ENCODE peak calls at places on chromosomes 16 and 17, in five cellular contexts. R is effector memory CD4-positive, alpha-beta T cell; M is GM12878; V is ovary; Q is small intestine. B is an unnamed sample.

GRCh38 chr17:50358177-50358576 is 12.3 kb downstream of the XYLT2 start:
- DNase-seq in R (no peak), M (no peak), V (no peak), Q (no peak), B (no peak)

GRCh38 chr17:72631568-72631967 is 460.9 kb downstream of the SLC39A11 start:
- DNase-seq in R (no peak), M (no peak), V (no peak), Q (no peak), B (no peak)

GRCh38 chr16:57244767-57245471 is at the start of gene ARL2BP:
- DNase-seq in R (peak; percentile 94), M (peak; percentile 84), V (peak; percentile 97), Q (peak; percentile 98), B (peak; percentile 85)

GRCh38 chr16:50198802-50199410 is 45.8 kb downstream of the TENT4B start:
- DNase-seq in R (no peak), M (no peak), V (no peak), Q (peak; percentile 48), B (no peak)

GRCh38 chr16:7526736-7527135 is 194.1 kb downstream of the RBFOX1 start:
- DNase-seq in R (no peak), M (no peak), V (no peak), Q (no peak), B (no peak)

GRCh38 chr17:12624221-12624620 is 41.5 kb upstream of the MYOCD start:
- DNase-seq in R (no peak), M (no peak), V (no peak), Q (no peak), B (no peak)

GRCh38 chr17:78332991-78333390 is 26.9 kb downstream of the SOCS3 start:
- DNase-seq in R (no peak), M (no peak), V (no peak), Q (no peak), B (no peak)

GRCh38 chr16:60929-61878 is 7.6 kb downstream of the SNRNP25 start:
- DNase-seq in R (no peak), M (no peak), V (no peak), Q (no peak), B (no peak)

GRCh38 chr16:65697061-65697460 is 575.2 kb upstream of the CDH11 start:
- DNase-seq in R (no peak), M (no peak), V (no peak), Q (no peak), B (no peak)

GRCh38 chr17:4938670-4939553 is 934 bp downstream of the SLC25A11 start:
- DNase-seq in R (no peak), M (no peak), V (no peak), Q (peak; percentile 29), B (no peak)

GRCh38 chr16:23306199-23307100 is 4.3 kb downstream of the SCNN1B start:
- DNase-seq in R (no peak), M (no peak), V (no peak), Q (no peak), B (no peak)

GRCh38 chr16:84312783-84313382 is 18.2 kb downstream of the WFDC1 start:
- DNase-seq in R (no peak), M (no peak), V (no peak), Q (peak; percentile 84), B (no peak)

GRCh38 chr16:61665512-61665911 is 370.7 kb downstream of the CDH8 start:
- DNase-seq in R (no peak), M (no peak), V (no peak), Q (no peak), B (no peak)

GRCh38 chr17:79305376-79305775 is 230.8 kb downstream of the ENGASE start:
- DNase-seq in R (no peak), M (no peak), V (no peak), Q (no peak), B (no peak)

GRCh38 chr17:65198653-65199382 is 61.6 kb downstream of the RGS9 start:
- DNase-seq in R (no peak), M (peak; percentile 38), V (no peak), Q (peak; percentile 64), B (no peak)

GRCh38 chr16:1550696-1551095 is 17.2 kb downstream of the TMEM204 start:
- DNase-seq in R (no peak), M (no peak), V (no peak), Q (no peak), B (no peak)

GRCh38 chr16:70682239-70683145 is 3.4 kb downstream of the MTSS2 start:
- DNase-seq in R (no peak), M (no peak), V (no peak), Q (no peak), B (no peak)

GRCh38 chr17:45895304-45895968 is 1.1 kb downstream of the MAPT start:
- DNase-seq in R (no peak), M (no peak), V (no peak), Q (no peak), B (no peak)

GRCh38 chr17:78316115-78316866 is 43.6 kb downstream of the SOCS3 start:
- DNase-seq in R (no peak), M (no peak), V (no peak), Q (no peak), B (no peak)

GRCh38 chr16:85465328-85466307 is 147.5 kb upstream of the GSE1 start:
- DNase-seq in R (no peak), M (no peak), V (peak; percentile 81), Q (no peak), B (no peak)

GRCh38 chr16:12780467-12780866 is 23.2 kb downstream of the CPPED1 start:
- DNase-seq in R (no peak), M (no peak), V (no peak), Q (no peak), B (no peak)

GRCh38 chr17:74799097-74799496 is 23.0 kb upstream of the NAT9 start:
- DNase-seq in R (no peak), M (no peak), V (no peak), Q (no peak), B (no peak)

GRCh38 chr16:57480127-57480753 is 6.1 kb downstream of the DOK4 start:
- DNase-seq in R (no peak), M (no peak), V (peak; percentile 55), Q (peak; percentile 96), B (no peak)

GRCh38 chr17:51152766-51153209 is 571 bp upstream of the NME1 start:
- DNase-seq in R (no peak), M (no peak), V (peak; percentile 14), Q (no peak), B (no peak)

GRCh38 chr17:33033176-33033575 is 41.5 kb downstream of the SPACA3 start:
- DNase-seq in R (no peak), M (no peak), V (no peak), Q (no peak), B (no peak)

GRCh38 chr16:62225675-62226074 is 189.4 kb upstream of the CDH8 start:
- DNase-seq in R (no peak), M (peak; percentile 24), V (no peak), Q (peak; percentile 48), B (no peak)

GRCh38 chr17:28473542-28473941 is at the start of gene SLC13A2:
- DNase-seq in R (no peak), M (no peak), V (no peak), Q (peak; percentile 95), B (no peak)

GRCh38 chr16:27867122-27868110 is 196.1 kb downstream of the GSG1L start:
- DNase-seq in R (peak; percentile 4), M (no peak), V (no peak), Q (peak; percentile 48), B (no peak)

GRCh38 chr16:61921373-61921772 is 114.9 kb downstream of the CDH8 start:
- DNase-seq in R (no peak), M (no peak), V (no peak), Q (no peak), B (no peak)

GRCh38 chr17:60585887-60586286 is 14.1 kb upstream of the PPM1D start:
- DNase-seq in R (no peak), M (no peak), V (no peak), Q (no peak), B (no peak)

GRCh38 chr16:22192261-22193133 is 13.6 kb upstream of the EEF2K start:
- DNase-seq in R (peak; percentile 88), M (peak; percentile 85), V (peak; percentile 89), Q (peak; percentile 75), B (peak; percentile 39)

GRCh38 chr17:74192950-74193781 is 10.3 kb upstream of the RPL38 start:
- DNase-seq in R (no peak), M (no peak), V (no peak), Q (peak; percentile 82), B (no peak)

GRCh38 chr16:57867000-57867561 is 64.8 kb upstream of the KIFC3 start:
- DNase-seq in R (no peak), M (no peak), V (no peak), Q (no peak), B (no peak)

GRCh38 chr17:72622661-72623433 is 469.6 kb downstream of the SLC39A11 start:
- DNase-seq in R (no peak), M (no peak), V (no peak), Q (no peak), B (no peak)

GRCh38 chr17:46817151-46817900 is 1.2 kb downstream of the WNT3 start:
- DNase-seq in R (no peak), M (no peak), V (no peak), Q (no peak), B (no peak)

GRCh38 chr16:31913668-31914067 is 40.1 kb downstream of the ZNF267 start:
- DNase-seq in R (no peak), M (no peak), V (no peak), Q (no peak), B (no peak)
- H3K9me3 ChIP-seq in R (peaks cover 61% of the 10 kb centered on the region), M (peaks cover 72% of the 10 kb centered on the region), V (peaks cover 3% of the 10 kb centered on the region), Q (peaks cover 4% of the 10 kb centered on the region), B (peaks cover 90% of the 10 kb centered on the region)

GRCh38 chr17:57608369-57609124 is 136.6 kb downstream of the CCDC182 start:
- DNase-seq in R (no peak), M (no peak), V (no peak), Q (no peak), B (no peak)
- H3K36me3 ChIP-seq in R (no peaks in the 10 kb centered on the region), M (peaks cover 2% of the 10 kb centered on the region), V (no peaks in the 10 kb centered on the region), Q (no peaks in the 10 kb centered on the region), B (no peaks in the 10 kb centered on the region)

GRCh38 chr16:73399997-73400396 is 352.1 kb upstream of the ZFHX3 start:
- DNase-seq in R (no peak), M (no peak), V (no peak), Q (no peak), B (no peak)
- H3K9me3 ChIP-seq in R (no peaks in the 10 kb centered on the region), M (no peaks in the 10 kb centered on the region), V (no peaks in the 10 kb centered on the region), Q (no peaks in the 10 kb centered on the region), B (no peaks in the 10 kb centered on the region)

DNA sequence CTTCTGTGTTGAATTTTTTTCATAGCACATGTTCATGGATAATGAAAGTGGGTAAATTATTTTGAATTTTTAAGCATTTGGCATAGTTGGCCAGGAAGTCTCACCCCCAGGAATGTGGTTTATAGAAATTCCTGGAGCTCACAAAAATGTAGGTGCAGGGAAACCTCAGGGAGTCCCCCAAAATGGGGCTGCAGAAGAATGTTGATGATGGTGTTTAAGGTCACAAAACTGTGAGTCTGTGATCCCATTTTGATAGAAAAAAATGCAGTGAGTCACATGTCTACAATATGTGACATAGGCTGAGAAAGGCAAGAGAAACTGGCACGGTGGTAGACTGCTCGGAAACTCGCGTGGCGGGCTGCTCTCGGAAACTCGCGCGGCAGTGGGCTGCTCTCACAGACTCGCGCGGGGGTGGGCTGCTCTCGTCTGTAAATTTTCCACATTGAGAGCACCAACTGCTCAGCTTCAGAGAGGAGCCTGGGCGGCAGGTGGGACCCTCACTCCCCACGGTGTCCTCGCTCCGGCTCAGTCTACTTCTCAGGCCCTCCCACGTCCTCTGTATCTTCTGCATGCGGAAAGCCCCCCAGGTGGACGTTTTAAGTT is 18.7 kb upstream of the MC1R start:
- DNase-seq in R (no peak), M (no peak), V (no peak), Q (no peak), B (no peak)
- H3K36me3 ChIP-seq in R (peaks cover 71% of the 10 kb centered on the region), M (peaks cover 32% of the 10 kb centered on the region), V (peaks cover 3% of the 10 kb centered on the region), Q (peaks cover 36% of the 10 kb centered on the region), B (peaks cover 65% of the 10 kb centered on the region)